ENCODE peak calls at places on chromosomes 3 and 15, in five cellular contexts. I is HEK293T, F is NT2/D1, E is GM12878, J is H1. M is an unnamed sample.

GRCh38 chr15:77808077-77808476 is 175.4 kb upstream of the LINGO1 start:
- DNase-seq in I (no peak), F (no peak), E (no peak), J (no peak), M (no peak)

GRCh38 chr3:153927107-153927506 is 194.1 kb upstream of the ARHGEF26 start:
- DNase-seq in I (peak), F (no peak), E (peak), J (no peak), M (no peak)

GRCh38 chr3:136142592-136142991 is 53.5 kb downstream of the MSL2 start:
- DNase-seq in I (no peak), F (peak), E (no peak), J (no peak), M (peak)

GRCh38 chr3:46852839-46853355 is 10.3 kb downstream of the MYL3 start:
- DNase-seq in I (no peak), F (no peak), E (no peak), J (no peak), M (no peak)

GRCh38 chr3:9339750-9340449 is 23.0 kb upstream of the THUMPD3 start:
- DNase-seq in I (no peak), F (no peak), E (no peak), J (no peak), M (no peak)

GRCh38 chr15:100464895-100465294 is 63.9 kb downstream of the CERS3 start:
- DNase-seq in I (no peak), F (no peak), E (no peak), J (no peak), M (no peak)

GRCh38 chr3:52896613-52897012 is 735 bp downstream of the STIMATE start:
- DNase-seq in I (peak), F (peak), E (no peak), J (peak), M (no peak)

GRCh38 chr3:151562901-151563300 is 102.0 kb upstream of the IGSF10 start:
- DNase-seq in I (no peak), F (no peak), E (no peak), J (no peak), M (no peak)

GRCh38 chr3:31516757-31517156 is 16.0 kb upstream of the STT3B start:
- DNase-seq in I (no peak), F (no peak), E (no peak), J (no peak), M (no peak)

GRCh38 chr15:78048410-78048946 is 29.0 kb downstream of the TBC1D2B start:
- DNase-seq in I (no peak), F (no peak), E (no peak), J (no peak), M (no peak)

GRCh38 chr3:32420138-32420981 is 28.7 kb downstream of the CMTM7 start:
- DNase-seq in I (no peak), F (peak), E (peak), J (peak), M (peak)

GRCh38 chr3:122754867-122755835 is 38.5 kb downstream of the HSPBAP1 start:
- DNase-seq in I (peak), F (peak), E (peak), J (no peak), M (peak)
- TF ChIP-seq SUZ12 in I (no peak), F (no peak), E (no peak), J (no peak), M (no peak)

GRCh38 chr3:102269401-102269800 is 165.4 kb upstream of the ZPLD1 start:
- DNase-seq in I (no peak), F (no peak), E (no peak), J (no peak), M (no peak)
- TF ChIP-seq SUZ12 in I (no peak), F (no peak), E (no peak), J (no peak), M (no peak)

DNA sequence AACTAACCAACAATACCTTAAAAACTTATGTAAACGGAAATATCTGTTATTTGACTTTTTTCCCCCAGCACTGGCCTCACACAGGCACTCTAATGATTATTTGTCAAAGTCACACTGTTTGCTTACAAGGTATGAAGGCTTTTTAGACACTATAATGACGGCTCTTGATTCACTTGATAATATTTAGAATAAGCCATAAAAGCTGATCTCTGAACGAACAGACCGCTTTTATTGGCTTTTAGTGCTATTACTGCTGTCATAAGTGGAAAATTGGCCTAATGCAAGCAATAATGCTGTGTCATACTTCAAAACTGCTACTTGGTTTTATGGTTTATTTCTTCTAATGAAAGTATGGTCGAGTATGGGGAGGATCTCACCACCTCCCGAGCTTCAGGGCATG is 35.1 kb downstream of the MDFIC2 start:
- DNase-seq in I (peak), F (no peak), E (no peak), J (no peak), M (no peak)
- TF ChIP-seq SUZ12 in I (no peak), F (no peak), E (no peak), J (no peak), M (no peak)

GRCh38 chr3:71206305-71206704 is 377.2 kb downstream of the FOXP1 start:
- DNase-seq in I (no peak), F (no peak), E (no peak), J (no peak), M (no peak)

GRCh38 chr3:71203727-71204488 is 379.6 kb downstream of the FOXP1 start:
- DNase-seq in I (no peak), F (no peak), E (no peak), J (no peak), M (no peak)

GRCh38 chr3:71202848-71203390 is 380.6 kb downstream of the FOXP1 start:
- DNase-seq in I (no peak), F (no peak), E (no peak), J (no peak), M (no peak)

GRCh38 chr3:71197841-71198565 is 385.5 kb downstream of the FOXP1 start:
- DNase-seq in I (no peak), F (no peak), E (no peak), J (no peak), M (no peak)

DNA sequence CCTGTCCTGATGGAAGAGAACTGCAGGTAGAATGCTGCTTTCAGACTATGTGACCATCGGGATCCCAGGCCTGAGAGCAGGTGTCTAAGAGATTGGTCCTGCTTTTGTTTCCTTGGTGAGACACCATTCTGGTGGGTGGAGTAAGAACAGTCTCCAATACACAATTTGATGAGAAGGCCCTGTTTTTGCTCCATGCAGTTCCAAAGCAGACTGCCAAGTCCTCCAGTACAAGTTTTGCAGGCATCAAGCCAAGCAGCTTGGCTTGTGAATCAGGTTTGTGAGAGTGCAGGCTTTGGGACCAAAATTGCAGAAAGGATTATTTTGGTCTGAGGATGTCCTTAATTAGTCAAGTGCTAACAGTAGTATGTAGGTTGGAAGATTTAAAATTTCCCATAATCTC is 381.6 kb downstream of the FOXP1 start:
- DNase-seq in I (no peak), F (no peak), E (no peak), J (no peak), M (no peak)
- TF ChIP-seq SUZ12 in I (no peak), F (no peak), E (no peak), J (no peak), M (no peak)

GRCh38 chr3:167241048-167241845 is 138.8 kb downstream of the ZBBX start:
- DNase-seq in I (peak), F (no peak), E (no peak), J (no peak), M (no peak)
- TF ChIP-seq SUZ12 in I (no peak), F (no peak), E (no peak), J (no peak), M (no peak)

GRCh38 chr15:65085990-65086679 is 9.6 kb downstream of the KBTBD13 start:
- DNase-seq in I (peak), F (no peak), E (no peak), J (no peak), M (peak)
- TF ChIP-seq SUZ12 in I (no peak), F (no peak), E (no peak), J (no peak), M (no peak)

GRCh38 chr3:127084401-127084990 is 101.6 kb downstream of the PLXNA1 start:
- DNase-seq in I (no peak), F (no peak), E (no peak), J (no peak), M (no peak)
- TF ChIP-seq SUZ12 in I (no peak), F (no peak), E (no peak), J (no peak), M (no peak)

GRCh38 chr15:32998182-32998581 is 196.3 kb downstream of the FMN1 start:
- DNase-seq in I (no peak), F (no peak), E (no peak), J (no peak), M (no peak)

GRCh38 chr15:32998979-32999677 is 195.4 kb downstream of the FMN1 start:
- DNase-seq in I (no peak), F (no peak), E (no peak), J (no peak), M (no peak)

GRCh38 chr15:32991544-32992192 is 202.8 kb downstream of the FMN1 start:
- DNase-seq in I (no peak), F (no peak), E (no peak), J (no peak), M (no peak)

GRCh38 chr15:32993285-32993684 is 201.2 kb downstream of the FMN1 start:
- DNase-seq in I (peak), F (no peak), E (no peak), J (no peak), M (no peak)

DNA sequence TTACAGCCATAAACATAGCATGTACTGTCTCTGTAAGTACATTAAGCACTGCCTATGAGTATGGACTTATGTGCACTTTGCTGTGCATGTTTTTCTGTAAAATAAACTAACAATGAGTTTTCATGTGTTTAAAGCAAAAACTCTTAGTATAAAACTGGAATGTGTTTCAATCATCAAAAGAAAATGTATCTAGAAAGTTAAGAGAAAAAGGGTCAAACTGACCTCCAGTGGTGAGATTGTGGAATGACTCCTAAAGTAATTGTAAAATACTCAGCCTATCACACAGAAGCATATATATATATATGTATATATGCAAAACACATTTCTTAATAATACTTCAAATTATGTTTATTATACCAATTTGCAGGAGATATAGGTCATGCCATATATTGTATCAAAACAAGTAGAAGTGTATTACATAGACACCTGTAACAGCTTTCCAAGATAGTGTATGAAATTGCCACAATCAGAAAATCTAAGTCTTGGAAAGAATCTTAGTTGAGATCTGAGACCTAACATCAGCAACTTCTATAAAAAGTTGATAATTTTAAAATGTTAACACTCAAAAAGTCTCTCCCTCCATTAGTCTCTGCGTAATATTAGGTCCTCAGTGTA is 199.6 kb downstream of the FMN1 start:
- DNase-seq in I (peak), F (no peak), E (no peak), J (no peak), M (peak)
- TF ChIP-seq SUZ12 in I (no peak), F (no peak), E (no peak), J (no peak), M (no peak)

M was measured in HepG2.